ENCODE peak calls at places on chromosomes 16 and 17, in four cellular contexts. P, O, N and R are unnamed samples. For H3K9me3, the result is how much of the 10 kb centered on the place peaks cover.

GRCh38 chr16:54429029-54429428 is 142.4 kb upstream of the IRX3 start:
- DNase-seq in P (no peak), O (no peak), N (no peak), R (no peak)

GRCh38 chr16:50369133-50369804 is 481 bp upstream of the BRD7 start:
- DNase-seq in P (no peak), O (no peak), N (no peak), R (no peak)

GRCh38 chr16:89031715-89032659 is 55.0 kb upstream of the CBFA2T3 start:
- DNase-seq in P (peak), O (no peak), N (peak), R (no peak)

GRCh38 chr17:81458628-81459027 is 54.0 kb downstream of the ACTG1 start:
- DNase-seq in P (no peak), O (no peak), N (no peak), R (no peak)

GRCh38 chr16:86668136-86668535 is 89.8 kb downstream of the FOXL1 start:
- DNase-seq in P (no peak), O (peak), N (no peak), R (no peak)

GRCh38 chr17:56831364-56832095 is 2.2 kb downstream of the C17orf67 start:
- DNase-seq in P (no peak), O (no peak), N (no peak), R (no peak)

GRCh38 chr16:23788653-23789052 is 33.8 kb downstream of the CHP2 start:
- DNase-seq in P (no peak), O (no peak), N (no peak), R (no peak)

GRCh38 chr17:67469208-67469980 is 92.3 kb downstream of the PITPNC1 start:
- DNase-seq in P (peak), O (peak), N (no peak), R (no peak)

GRCh38 chr17:52134641-52135040 is 23.9 kb downstream of the CA10 start:
- DNase-seq in P (no peak), O (no peak), N (no peak), R (no peak)

GRCh38 chr16:46673320-46674013 is 15.5 kb downstream of the VPS35 start:
- DNase-seq in P (no peak), O (peak), N (no peak), R (no peak)

GRCh38 chr17:58289869-58290268 is 9.1 kb upstream of the MPO start:
- DNase-seq in P (no peak), O (no peak), N (no peak), R (no peak)

GRCh38 chr17:68759343-68760140 is 158.4 kb upstream of the FAM20A start:
- DNase-seq in P (peak), O (peak), N (peak), R (peak)

GRCh38 chr16:77298638-77299360 is 99.6 kb downstream of the SYCE1L start:
- DNase-seq in P (no peak), O (no peak), N (no peak), R (peak)

DNA sequence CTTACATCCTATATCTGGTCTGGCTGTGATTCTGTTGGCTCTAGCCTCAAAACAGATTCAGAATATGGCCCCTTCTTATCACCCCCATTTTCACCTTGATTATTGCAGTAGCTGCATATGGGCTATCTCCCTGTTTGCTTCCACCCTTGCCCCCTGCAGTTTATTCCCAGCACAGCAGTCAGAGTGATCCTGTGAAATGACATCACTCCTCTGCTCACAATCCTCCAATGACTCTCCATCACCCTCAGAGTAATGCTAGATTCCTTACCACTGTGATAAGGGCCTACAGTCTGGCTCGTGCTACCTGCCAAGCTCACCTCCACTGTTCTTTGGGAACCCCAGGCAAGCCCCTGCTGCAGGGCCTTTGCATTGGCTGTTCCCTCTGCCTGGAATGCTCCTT is 92.5 kb downstream of the ASIC2 start:
- DNase-seq in P (no peak), O (peak), N (no peak), R (peak)
- TF ChIP-seq CTCF in P (no peak), O (no peak), N (no peak), R (no peak)

GRCh38 chr17:73042809-73043685 is 49.4 kb downstream of the SLC39A11 start:
- DNase-seq in P (no peak), O (no peak), N (no peak), R (no peak)

GRCh38 chr17:73045722-73046121 is 46.8 kb downstream of the SLC39A11 start:
- DNase-seq in P (no peak), O (no peak), N (no peak), R (no peak)

GRCh38 chr17:73042225-73042624 is 50.3 kb downstream of the SLC39A11 start:
- DNase-seq in P (no peak), O (no peak), N (no peak), R (no peak)

GRCh38 chr17:73048170-73048569 is 44.3 kb downstream of the SLC39A11 start:
- DNase-seq in P (no peak), O (no peak), N (no peak), R (no peak)

GRCh38 chr17:73043686-73044581 is 48.6 kb downstream of the SLC39A11 start:
- DNase-seq in P (no peak), O (no peak), N (no peak), R (no peak)
- H3K27ac ChIP-seq in P (peak), O (no peak), N (peak), R (no peak)

GRCh38 chr17:83191388-83192160 is 112.2 kb downstream of the METRNL start:
- DNase-seq in P (no peak), O (no peak), N (no peak), R (peak)
- H3K9me3 ChIP-seq in P (under half), O (under half), N (under half), R (under half)

DNA sequence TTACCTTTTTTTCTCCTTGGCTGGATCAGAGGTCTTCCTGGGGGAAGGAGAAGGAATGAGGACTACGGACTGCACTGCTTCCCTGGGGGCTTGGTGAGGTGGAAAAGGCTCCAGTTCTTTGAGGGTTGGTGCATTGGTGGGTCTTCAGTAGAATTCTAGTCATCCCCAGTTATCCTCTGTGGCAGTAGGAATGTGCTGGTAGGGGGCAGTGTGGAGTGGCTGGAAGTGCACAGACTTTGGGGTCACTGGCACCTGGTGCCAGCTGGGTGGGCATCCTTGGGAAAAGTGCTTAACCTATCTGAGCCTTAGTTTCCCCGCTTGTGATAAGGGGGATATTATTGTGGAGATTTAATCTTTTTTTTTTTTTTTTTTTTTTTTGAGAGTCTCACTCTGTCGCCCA is 6.3 kb downstream of the TAC4 start:
- DNase-seq in P (no peak), O (no peak), N (no peak), R (peak)
- TF ChIP-seq CTCF in P (no peak), O (peak), N (no peak), R (no peak)

DNA sequence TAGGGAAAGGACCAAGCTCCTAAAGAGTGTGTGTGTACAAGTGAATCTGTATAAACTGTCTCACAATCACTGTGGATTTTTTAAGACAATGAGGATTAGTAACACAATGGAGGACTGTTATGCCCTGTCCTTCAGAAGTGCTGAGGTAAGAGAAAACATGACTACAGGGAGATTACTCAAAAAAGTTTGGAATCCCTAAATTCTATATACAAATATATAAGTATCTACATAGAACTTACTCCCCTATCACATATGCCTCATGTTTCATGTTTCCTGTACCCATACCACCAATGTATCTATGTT is 81.9 kb downstream of the STH start:
- DNase-seq in P (no peak), O (no peak), N (no peak), R (no peak)
- H3K27ac ChIP-seq in P (no peak), O (no peak), N (no peak), R (no peak)

DNA sequence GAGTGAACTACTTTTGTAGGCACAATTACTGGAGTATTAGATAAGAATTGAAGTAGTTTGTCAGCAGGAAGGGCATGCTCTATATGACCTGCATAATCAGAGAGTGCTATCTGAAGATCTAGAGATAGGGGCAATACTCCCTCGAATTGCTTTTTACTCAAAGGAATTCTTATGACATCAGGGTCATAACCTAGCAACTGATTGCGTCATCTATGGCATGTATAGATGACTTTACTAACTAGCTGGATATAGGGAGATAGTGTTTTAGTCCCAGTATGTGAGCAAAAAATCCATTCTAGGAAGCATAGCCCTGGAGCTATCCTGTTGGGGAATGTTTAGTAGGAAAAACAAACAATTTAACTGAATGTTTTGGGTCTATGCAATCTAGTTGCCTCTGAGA is 109.5 kb upstream of the ZNF267 start:
- DNase-seq in P (no peak), O (no peak), N (no peak), R (no peak)
- H3K9me3 ChIP-seq in P (under half), O (half or more), N (half or more), R (half or more)

DNA sequence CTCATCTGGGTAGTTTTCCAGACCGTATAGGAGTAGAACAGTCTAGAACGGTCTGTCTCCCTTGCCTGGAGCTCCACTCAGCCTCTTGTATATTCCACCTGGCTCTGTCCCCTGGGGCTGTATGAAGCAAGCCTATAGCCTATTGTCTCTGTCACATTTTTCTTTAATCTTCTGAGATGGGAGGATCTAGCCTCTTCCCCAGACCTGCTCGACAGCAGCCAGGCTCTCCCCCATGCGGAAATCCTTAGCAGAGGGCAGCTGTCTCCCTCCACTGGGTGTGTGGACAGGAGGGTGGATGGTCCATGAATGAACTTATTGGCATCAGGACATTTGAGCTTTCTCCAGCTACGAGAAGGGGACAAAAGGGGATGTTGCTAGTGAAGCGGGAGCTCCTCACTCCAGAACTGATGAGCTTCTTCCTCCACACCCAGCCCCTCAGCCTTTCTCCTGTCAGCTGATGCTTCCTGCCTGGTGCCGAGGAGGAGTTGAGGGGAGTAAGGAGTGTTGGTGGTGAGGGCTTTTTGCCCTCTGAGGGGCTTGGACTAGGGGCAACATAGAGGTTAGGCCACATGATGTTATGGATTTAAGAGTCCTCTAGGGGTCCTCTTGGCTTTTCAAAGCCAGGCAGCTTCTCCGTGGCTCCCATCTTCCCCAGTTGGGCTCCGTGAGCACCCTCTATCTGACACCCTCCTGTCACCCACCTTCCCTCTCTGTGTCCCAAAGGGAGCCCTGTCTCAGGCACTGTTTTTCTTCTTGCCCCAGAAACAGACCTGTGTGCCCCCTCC is 28.0 kb downstream of the ARHGAP23 start:
- DNase-seq in P (no peak), O (no peak), N (no peak), R (no peak)
- TF ChIP-seq CTCF in P (no peak), O (peak), N (no peak), R (no peak)

DNA sequence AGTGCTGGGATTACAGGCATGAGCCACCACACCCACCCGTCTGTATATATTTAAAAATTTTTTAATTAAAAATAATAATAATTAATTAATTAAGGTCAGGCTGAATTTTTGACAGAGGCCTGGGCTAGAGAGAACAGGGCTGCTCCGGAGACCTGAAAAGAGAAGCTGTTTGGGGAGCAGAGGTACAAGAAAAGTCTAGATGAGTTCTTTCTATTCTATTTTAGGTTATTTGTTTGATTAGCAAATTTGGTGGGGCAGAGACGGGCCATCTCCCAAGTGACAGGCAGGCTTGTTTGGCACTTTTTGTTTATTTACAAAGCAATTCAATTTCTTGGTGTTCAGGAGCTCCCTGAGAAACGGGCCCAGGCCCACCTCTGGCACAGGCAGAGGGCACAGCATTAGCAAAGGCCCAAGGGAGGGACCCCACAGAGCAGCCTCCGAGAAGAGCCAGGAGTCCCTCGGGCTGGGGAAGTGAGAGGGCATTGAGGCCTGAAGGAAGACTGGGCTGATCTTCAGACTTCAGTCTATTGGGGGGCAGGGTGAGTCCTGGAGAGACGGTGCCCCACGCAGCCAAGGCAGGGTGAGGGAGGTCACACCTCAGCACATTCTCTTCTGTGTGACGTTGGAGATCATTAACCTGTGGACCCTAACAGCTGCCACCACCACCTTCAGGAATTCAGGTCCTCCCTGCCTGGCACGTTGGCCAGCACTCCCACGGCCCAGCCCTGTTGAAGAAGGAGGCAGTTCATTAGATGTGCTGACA is 10.8 kb upstream of the RIPOR1 start:
- DNase-seq in P (no peak), O (no peak), N (no peak), R (no peak)
- H3K27ac ChIP-seq in P (no peak), O (no peak), N (no peak), R (no peak)